ENCODE peak calls at places on chromosomes 2 and 18, in five cellular contexts. R is COR-L47; B is fibroblast of lung; E is HT-29; T is effector memory CD8-positive, alpha-beta T cell. L is an unnamed sample.

GRCh38 chr2:121046335-121046734 is 238.7 kb downstream of the TFCP2L1 start:
- DNase-seq in R (no peak), B (no peak), E (no peak), T (no peak), L (no peak)

GRCh38 chr2:217757108-217757463 is 245.7 kb downstream of the TNS1 start:
- DNase-seq in R (no peak), B (no peak), E (no peak), T (no peak), L (no peak)

GRCh38 chr2:239774933-239775622 is 250.1 kb downstream of the NDUFA10 start:
- DNase-seq in R (no peak), B (no peak), E (no peak), T (no peak), L (no peak)

GRCh38 chr2:44362207-44363015 is 664 bp downstream of the CAMKMT start:
- DNase-seq in R (no peak), B (peak; percentile 54), E (peak; percentile 73), T (peak; percentile 31), L (peak; percentile 61)

GRCh38 chr2:19361325-19361990 is 3.0 kb upstream of the OSR1 start:
- DNase-seq in R (no peak), B (peak; percentile 33), E (no peak), T (no peak), L (no peak)

GRCh38 chr2:74095629-74096028 is 52.1 kb downstream of the BOLA3 start:
- DNase-seq in R (no peak), B (no peak), E (no peak), T (no peak), L (no peak)

GRCh38 chr2:182452456-182452990 is 25.7 kb upstream of the PDE1A start:
- DNase-seq in R (no peak), B (no peak), E (no peak), T (no peak), L (no peak)

GRCh38 chr2:88542668-88543067 is 84.6 kb downstream of the EIF2AK3 start:
- DNase-seq in R (no peak), B (no peak), E (no peak), T (no peak), L (no peak)

GRCh38 chr18:51070545-51070944 is 40.5 kb downstream of the SMAD4 start:
- DNase-seq in R (no peak), B (peak; percentile 92), E (no peak), T (no peak), L (no peak)

GRCh38 chr2:227374158-227374557 is 4.9 kb downstream of the TM4SF20 start:
- DNase-seq in R (no peak), B (peak; percentile 95), E (no peak), T (peak; percentile 11), L (no peak)

GRCh38 chr2:6826081-6826913 is 39.4 kb downstream of the CMPK2 start:
- DNase-seq in R (peak; percentile 32), B (peak; percentile 75), E (peak; percentile 54), T (peak; percentile 55), L (peak; percentile 44)

GRCh38 chr2:130727286-130727924 is 1.5 kb upstream of the GPR148 start:
- DNase-seq in R (peak; percentile 64), B (peak; percentile 64), E (no peak), T (peak; percentile 95), L (peak; percentile 90)

GRCh38 chr2:183186296-183186695 is 62.1 kb downstream of the NUP35 start:
- DNase-seq in R (no peak), B (peak; percentile 58), E (no peak), T (no peak), L (no peak)

GRCh38 chr2:12819721-12820120 is 103.0 kb downstream of the TRIB2 start:
- DNase-seq in R (no peak), B (peak; percentile 84), E (no peak), T (no peak), L (no peak)

GRCh38 chr2:2738276-2738675 is 407.2 kb upstream of the MYT1L start:
- DNase-seq in R (no peak), B (no peak), E (no peak), T (no peak), L (no peak)

GRCh38 chr2:223585691-223586090 is 16.5 kb downstream of the SCG2 start:
- DNase-seq in R (peak; percentile 90), B (peak; percentile 42), E (no peak), T (no peak), L (no peak)

GRCh38 chr2:239157269-239157668 is 243.6 kb downstream of the HDAC4 start:
- DNase-seq in R (no peak), B (no peak), E (no peak), T (no peak), L (no peak)

GRCh38 chr2:53235836-53236582 is 531.6 kb upstream of the CHAC2 start:
- DNase-seq in R (no peak), B (peak; percentile 59), E (no peak), T (no peak), L (no peak)

GRCh38 chr2:10028988-10029874 is 14.1 kb upstream of the KLF11 start:
- DNase-seq in R (peak; percentile 91), B (no peak), E (no peak), T (peak; percentile 56), L (peak; percentile 39)

GRCh38 chr2:207930747-207931146 is 94.6 kb downstream of the PLEKHM3 start:
- DNase-seq in R (peak; percentile 89), B (no peak), E (peak; percentile 86), T (no peak), L (no peak)